ENCODE peak calls at places on chromosomes 3 and 15, in four cellular contexts. One of them, this sample, is unnamed.

GRCh38 chr3:173774275-173774674 is 376.7 kb downstream of the NLGN1 start:
- DNase-seq in sigmoid colon: no peak
- DNase-seq in A549: no peak
- DNase-seq in adrenal gland: no peak
- DNase-seq in this sample: no peak

GRCh38 chr15:22951031-22951380 is 29.2 kb downstream of the CYFIP1 start:
- DNase-seq in A549: no peak
- DNase-seq in adrenal gland: no peak
- DNase-seq in sigmoid colon: peak; percentile 60
- DNase-seq in this sample: no peak

GRCh38 chr3:159620873-159621272 is 367.8 kb upstream of the IL12A start:
- DNase-seq in adrenal gland: no peak
- DNase-seq in A549: peak; percentile 58
- DNase-seq in sigmoid colon: no peak
- DNase-seq in this sample: no peak

GRCh38 chr3:7618606-7619005 is 757.7 kb downstream of the GRM7 start:
- DNase-seq in adrenal gland: no peak
- DNase-seq in sigmoid colon: no peak
- DNase-seq in A549: no peak
- DNase-seq in this sample: no peak

GRCh38 chr3:40645883-40646282 is 121.1 kb downstream of the ZNF621 start:
- DNase-seq in A549: no peak
- DNase-seq in sigmoid colon: no peak
- DNase-seq in adrenal gland: no peak
- DNase-seq in this sample: peak; percentile 57

GRCh38 chr15:101138913-101139880 is 112.7 kb downstream of the CHSY1 start:
- DNase-seq in adrenal gland: no peak
- DNase-seq in sigmoid colon: no peak
- DNase-seq in A549: no peak
- DNase-seq in this sample: no peak

GRCh38 chr3:98657429-98657828 is 64.0 kb upstream of the CPOX start:
- DNase-seq in adrenal gland: no peak
- DNase-seq in A549: peak; percentile 36
- DNase-seq in sigmoid colon: no peak
- DNase-seq in this sample: no peak

GRCh38 chr3:110583373-110583935 is 488.2 kb upstream of the NECTIN3 start:
- DNase-seq in A549: peak; percentile 65
- DNase-seq in adrenal gland: no peak
- DNase-seq in sigmoid colon: no peak
- DNase-seq in this sample: no peak

GRCh38 chr3:69993747-69994146 is 5.8 kb upstream of the SAMMSON start:
- DNase-seq in A549: peak; percentile 28
- DNase-seq in adrenal gland: no peak
- DNase-seq in sigmoid colon: no peak
- DNase-seq in this sample: no peak

GRCh38 chr3:40877651-40878463 is 321.4 kb upstream of the CTNNB1 start:
- DNase-seq in sigmoid colon: peak; percentile 82
- DNase-seq in A549: no peak
- DNase-seq in adrenal gland: peak; percentile 90
- DNase-seq in this sample: peak; percentile 87

GRCh38 chr3:122700193-122700592 is 19.6 kb downstream of the PARP14 start:
- DNase-seq in adrenal gland: no peak
- DNase-seq in A549: no peak
- DNase-seq in sigmoid colon: no peak
- DNase-seq in this sample: no peak

GRCh38 chr3:48247401-48247807 is 6.5 kb downstream of the ZNF589 start:
- DNase-seq in adrenal gland: peak; percentile 49
- DNase-seq in sigmoid colon: peak; percentile 29
- DNase-seq in A549: no peak
- DNase-seq in this sample: no peak

GRCh38 chr15:57143511-57144078 is 225.2 kb downstream of the TCF12 start:
- DNase-seq in A549: no peak
- DNase-seq in sigmoid colon: no peak
- DNase-seq in adrenal gland: no peak
- DNase-seq in this sample: no peak

GRCh38 chr15:57149196-57149595 is 227.1 kb upstream of the CGNL1 start:
- DNase-seq in A549: no peak
- DNase-seq in adrenal gland: no peak
- DNase-seq in sigmoid colon: no peak
- DNase-seq in this sample: no peak

GRCh38 chr15:57144448-57144847 is 226.0 kb downstream of the TCF12 start:
- DNase-seq in sigmoid colon: no peak
- DNase-seq in A549: no peak
- DNase-seq in adrenal gland: no peak
- DNase-seq in this sample: no peak

GRCh38 chr15:57148236-57148635 is 228.1 kb upstream of the CGNL1 start:
- DNase-seq in A549: no peak
- DNase-seq in adrenal gland: no peak
- DNase-seq in sigmoid colon: no peak
- DNase-seq in this sample: no peak

GRCh38 chr15:57146394-57147140 is 228.1 kb downstream of the TCF12 start:
- DNase-seq in adrenal gland: no peak
- DNase-seq in A549: peak; percentile 56
- DNase-seq in sigmoid colon: no peak
- DNase-seq in this sample: no peak
- H3K4me3 ChIP-seq in adrenal gland: peak overlapping the region; percentile 13
- H3K4me3 ChIP-seq in A549: no peak overlapping the region
- H3K4me3 ChIP-seq in sigmoid colon: no peak overlapping the region
- H3K4me3 ChIP-seq in this sample: no peak overlapping the region

DNA sequence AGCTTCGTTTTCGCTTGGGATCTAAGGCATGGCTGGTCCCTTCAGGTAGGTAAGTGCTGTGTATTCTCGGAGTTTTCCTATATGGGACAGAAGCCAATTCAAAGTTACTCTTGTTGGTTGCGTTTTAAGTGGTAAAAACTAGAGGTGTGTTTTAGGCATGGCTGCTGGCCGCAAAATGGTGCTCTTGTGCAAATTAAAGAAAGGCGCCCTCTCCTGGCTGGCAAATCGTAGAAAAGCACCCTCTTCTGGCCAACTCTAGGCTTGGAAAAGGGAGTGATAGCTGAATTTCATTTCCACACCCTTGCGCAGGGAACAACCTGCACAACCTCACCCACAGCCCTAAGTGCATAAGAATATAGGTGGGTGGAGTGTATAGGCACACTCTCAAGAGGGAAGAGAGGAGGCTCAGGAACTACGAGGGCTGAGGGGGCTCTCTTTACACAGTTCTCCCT is 23.5 kb downstream of the DRD3 start:
- DNase-seq in sigmoid colon: no peak
- DNase-seq in adrenal gland: peak; percentile 64
- DNase-seq in A549: peak; percentile 61
- DNase-seq in this sample: no peak
- TF ChIP-seq CTCF in sigmoid colon: no peak
- TF ChIP-seq CTCF in adrenal gland: peak; percentile 46
- TF ChIP-seq CTCF in A549: peak; percentile 67
- TF ChIP-seq CTCF in this sample: no peak

GRCh38 chr15:74937226-74937601 is 659 bp downstream of the COX5A start:
- DNase-seq in A549: no peak
- DNase-seq in adrenal gland: no peak
- DNase-seq in sigmoid colon: no peak
- DNase-seq in this sample: no peak

GRCh38 chr15:74933573-74933972 is 4.3 kb downstream of the COX5A start:
- DNase-seq in A549: no peak
- DNase-seq in sigmoid colon: no peak
- DNase-seq in adrenal gland: no peak
- DNase-seq in this sample: no peak

DNA sequence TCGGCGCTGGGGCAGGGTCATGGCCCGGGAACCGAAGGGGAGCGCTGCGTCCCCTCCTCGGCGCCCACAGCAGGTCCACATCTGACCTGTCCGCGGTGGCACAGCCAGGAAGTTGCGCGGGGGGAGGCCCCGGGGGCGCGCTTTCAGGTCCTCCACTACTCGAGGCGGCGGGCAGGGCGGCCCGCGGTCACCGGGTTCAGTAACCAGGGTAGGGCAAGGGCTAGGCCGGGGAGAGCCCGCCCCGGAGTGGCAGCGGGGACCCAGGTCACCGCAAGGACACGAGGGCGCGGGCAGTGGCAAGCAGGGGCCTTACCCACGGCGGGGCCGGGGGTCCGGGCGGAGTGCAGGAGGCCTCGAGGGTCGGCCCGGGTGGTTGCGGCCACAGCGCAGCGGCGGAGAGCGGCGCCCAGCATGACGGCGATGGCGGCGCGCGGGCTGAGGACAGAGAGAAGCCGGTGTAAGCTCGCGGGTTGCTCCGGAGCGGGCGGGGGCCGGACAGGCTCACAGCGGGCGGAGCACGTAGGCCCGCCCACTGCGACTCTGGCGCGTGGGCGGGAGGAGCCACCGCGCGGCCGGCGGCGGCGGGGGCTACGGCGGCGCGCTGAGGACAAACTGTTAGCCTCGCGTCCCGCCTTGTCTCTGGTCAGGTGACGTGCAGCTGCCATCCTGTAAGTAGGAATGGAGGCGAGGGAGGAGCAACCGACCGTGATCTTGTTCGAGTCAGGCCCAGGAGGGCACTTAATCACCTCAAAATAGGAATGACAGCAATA is at the start of gene COX5A:
- DNase-seq in adrenal gland: peak; percentile 95
- DNase-seq in A549: peak; percentile 99
- DNase-seq in sigmoid colon: peak; percentile 97
- DNase-seq in this sample: peak; percentile 98
- TF ChIP-seq POLR2A in adrenal gland: peak; percentile 93
- TF ChIP-seq POLR2A in A549: peak; percentile 96
- TF ChIP-seq POLR2A in sigmoid colon: no peak
- TF ChIP-seq POLR2A in this sample: no peak

DNA sequence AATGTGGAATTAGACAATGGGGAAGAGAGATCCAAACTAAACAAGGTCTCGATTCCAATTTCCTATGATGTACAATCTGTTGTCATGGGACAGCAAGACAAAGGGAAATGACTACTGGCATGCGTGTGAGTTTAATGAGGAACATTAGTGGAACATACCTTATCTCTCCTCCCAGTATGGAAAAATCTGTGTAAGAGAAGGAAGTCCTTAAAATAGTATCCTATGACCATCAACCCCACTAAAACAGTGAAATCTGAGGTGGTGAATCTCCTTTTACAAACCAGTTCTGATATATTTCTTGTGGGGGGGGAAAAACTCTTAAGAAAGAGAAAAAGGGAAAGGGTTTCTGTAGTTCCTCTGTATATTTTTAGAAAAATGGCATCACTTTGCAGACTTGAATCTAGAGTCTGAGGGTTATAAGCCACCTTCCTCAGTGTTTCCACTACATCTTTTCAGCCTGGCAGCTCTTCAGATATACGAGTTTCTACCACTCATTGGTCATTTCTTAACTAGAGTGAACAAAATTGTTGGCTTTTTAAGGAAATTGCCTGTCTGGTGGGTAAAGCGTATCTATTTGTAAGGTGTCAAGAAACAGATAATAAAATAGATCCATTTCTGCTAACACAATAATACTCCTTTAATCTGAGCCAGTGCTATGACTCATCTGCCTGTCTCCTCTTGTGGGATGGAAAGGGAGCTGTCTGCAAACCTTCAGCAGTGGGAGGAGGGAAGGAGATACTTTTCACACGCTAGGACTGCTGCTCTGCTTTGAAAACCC is 3.0 kb upstream of the TNFAIP8L3 start:
- DNase-seq in adrenal gland: no peak
- DNase-seq in sigmoid colon: no peak
- DNase-seq in A549: no peak
- DNase-seq in this sample: no peak
- H3K4me3 ChIP-seq in adrenal gland: no peak overlapping the region
- H3K4me3 ChIP-seq in sigmoid colon: no peak overlapping the region
- H3K4me3 ChIP-seq in A549: no peak overlapping the region
- H3K4me3 ChIP-seq in this sample: no peak overlapping the region

This sample was measured in lower leg skin.